ENCODE peak calls at places on chromosomes 13 and 19, in nine cellular contexts. One of them, this sample, is unnamed.

GRCh38 chr13:84076280-84076679 is 194.0 kb upstream of the SLITRK1 start:
- DNase-seq in transverse colon: no peak
- DNase-seq in spleen: no peak
- DNase-seq in sigmoid colon: no peak
- DNase-seq in GM23338: no peak
- DNase-seq in HCT116: no peak
- DNase-seq in GM12878: no peak
- DNase-seq in SK-N-SH: no peak
- DNase-seq in suprapubic skin: no peak
- DNase-seq in this sample: no peak

GRCh38 chr13:63344711-63345110 is 1929.1 kb upstream of the PCDH20 start:
- DNase-seq in spleen: no peak
- DNase-seq in GM23338: no peak
- DNase-seq in HCT116: no peak
- DNase-seq in sigmoid colon: no peak
- DNase-seq in GM12878: no peak
- DNase-seq in transverse colon: no peak
- DNase-seq in suprapubic skin: no peak
- DNase-seq in SK-N-SH: no peak
- DNase-seq in this sample: no peak

GRCh38 chr19:49338691-49339363 is 3.6 kb downstream of the CD37 start:
- DNase-seq in HCT116: no peak
- DNase-seq in GM12878: no peak
- DNase-seq in GM23338: peak; percentile 99
- DNase-seq in transverse colon: peak; percentile 90
- DNase-seq in sigmoid colon: peak; percentile 91
- DNase-seq in suprapubic skin: peak; percentile 92
- DNase-seq in SK-N-SH: peak; percentile 68
- DNase-seq in spleen: peak; percentile 84
- DNase-seq in this sample: peak; percentile 85

GRCh38 chr13:74573654-74574053 is 439.4 kb upstream of the KLF12 start:
- DNase-seq in GM23338: peak; percentile 78
- DNase-seq in sigmoid colon: no peak
- DNase-seq in transverse colon: no peak
- DNase-seq in spleen: no peak
- DNase-seq in GM12878: no peak
- DNase-seq in SK-N-SH: no peak
- DNase-seq in HCT116: no peak
- DNase-seq in suprapubic skin: no peak
- DNase-seq in this sample: no peak

GRCh38 chr19:8367327-8368001 is 3.5 kb downstream of the ANGPTL4 start:
- DNase-seq in sigmoid colon: peak; percentile 97
- DNase-seq in GM23338: peak; percentile 84
- DNase-seq in transverse colon: peak; percentile 87
- DNase-seq in suprapubic skin: peak; percentile 90
- DNase-seq in GM12878: no peak
- DNase-seq in HCT116: no peak
- DNase-seq in spleen: peak; percentile 78
- DNase-seq in SK-N-SH: peak; percentile 95
- DNase-seq in this sample: peak; percentile 96

GRCh38 chr19:17107546-17108452 is 32.2 kb downstream of the MYO9B start:
- DNase-seq in SK-N-SH: peak; percentile 57
- DNase-seq in spleen: peak; percentile 84
- DNase-seq in GM12878: no peak
- DNase-seq in transverse colon: peak; percentile 77
- DNase-seq in suprapubic skin: peak; percentile 94
- DNase-seq in HCT116: peak; percentile 84
- DNase-seq in sigmoid colon: peak; percentile 97
- DNase-seq in GM23338: no peak
- DNase-seq in this sample: peak; percentile 90

GRCh38 chr13:48158290-48158689 is 63.4 kb upstream of the MED4 start:
- DNase-seq in suprapubic skin: no peak
- DNase-seq in transverse colon: no peak
- DNase-seq in spleen: no peak
- DNase-seq in HCT116: no peak
- DNase-seq in GM12878: peak; percentile 30
- DNase-seq in sigmoid colon: no peak
- DNase-seq in GM23338: no peak
- DNase-seq in SK-N-SH: no peak
- DNase-seq in this sample: no peak

GRCh38 chr19:49835562-49835961 is 15.4 kb upstream of the PTOV1 start:
- DNase-seq in GM12878: no peak
- DNase-seq in transverse colon: no peak
- DNase-seq in GM23338: no peak
- DNase-seq in spleen: no peak
- DNase-seq in sigmoid colon: no peak
- DNase-seq in suprapubic skin: no peak
- DNase-seq in HCT116: no peak
- DNase-seq in SK-N-SH: peak; percentile 10
- DNase-seq in this sample: no peak

GRCh38 chr13:80677227-80677626 is 336.3 kb upstream of the SPRY2 start:
- DNase-seq in sigmoid colon: no peak
- DNase-seq in GM23338: no peak
- DNase-seq in SK-N-SH: no peak
- DNase-seq in HCT116: no peak
- DNase-seq in transverse colon: no peak
- DNase-seq in GM12878: no peak
- DNase-seq in suprapubic skin: no peak
- DNase-seq in spleen: no peak
- DNase-seq in this sample: no peak

GRCh38 chr13:113645329-113645728 is 12.7 kb downstream of the ATP4B start:
- DNase-seq in spleen: no peak
- DNase-seq in suprapubic skin: peak; percentile 9
- DNase-seq in HCT116: no peak
- DNase-seq in transverse colon: peak; percentile 6
- DNase-seq in GM23338: no peak
- DNase-seq in SK-N-SH: no peak
- DNase-seq in GM12878: no peak
- DNase-seq in sigmoid colon: no peak
- DNase-seq in this sample: peak; percentile 24

GRCh38 chr19:4057913-4058695 is 8.6 kb downstream of the ZBTB7A start:
- DNase-seq in sigmoid colon: peak; percentile 97
- DNase-seq in SK-N-SH: no peak
- DNase-seq in GM23338: peak; percentile 1
- DNase-seq in spleen: peak; percentile 88
- DNase-seq in suprapubic skin: peak; percentile 95
- DNase-seq in transverse colon: peak; percentile 87
- DNase-seq in HCT116: peak; percentile 42
- DNase-seq in GM12878: no peak
- DNase-seq in this sample: peak; percentile 87

GRCh38 chr19:52010674-52011073 is 2.7 kb upstream of the ZNF615 start:
- DNase-seq in SK-N-SH: no peak
- DNase-seq in sigmoid colon: no peak
- DNase-seq in GM23338: no peak
- DNase-seq in transverse colon: no peak
- DNase-seq in HCT116: no peak
- DNase-seq in suprapubic skin: no peak
- DNase-seq in spleen: no peak
- DNase-seq in GM12878: no peak
- DNase-seq in this sample: no peak

GRCh38 chr19:49133621-49134454 is 14.5 kb downstream of the PPFIA3 start:
- DNase-seq in GM23338: peak; percentile 91
- DNase-seq in suprapubic skin: no peak
- DNase-seq in HCT116: no peak
- DNase-seq in transverse colon: peak; percentile 85
- DNase-seq in spleen: no peak
- DNase-seq in SK-N-SH: peak; percentile 78
- DNase-seq in sigmoid colon: peak; percentile 81
- DNase-seq in GM12878: no peak
- DNase-seq in this sample: no peak

GRCh38 chr19:18869781-18870530 is 26.0 kb downstream of the CERS1 start:
- DNase-seq in spleen: peak; percentile 74
- DNase-seq in sigmoid colon: no peak
- DNase-seq in suprapubic skin: no peak
- DNase-seq in transverse colon: no peak
- DNase-seq in GM23338: peak; percentile 88
- DNase-seq in HCT116: no peak
- DNase-seq in SK-N-SH: no peak
- DNase-seq in GM12878: no peak
- DNase-seq in this sample: no peak

GRCh38 chr13:21557995-21558394 is 46.0 kb downstream of the MICU2 start:
- DNase-seq in HCT116: peak; percentile 16
- DNase-seq in spleen: no peak
- DNase-seq in GM12878: no peak
- DNase-seq in GM23338: peak; percentile 75
- DNase-seq in SK-N-SH: peak; percentile 9
- DNase-seq in sigmoid colon: no peak
- DNase-seq in transverse colon: no peak
- DNase-seq in suprapubic skin: no peak
- DNase-seq in this sample: no peak

DNA sequence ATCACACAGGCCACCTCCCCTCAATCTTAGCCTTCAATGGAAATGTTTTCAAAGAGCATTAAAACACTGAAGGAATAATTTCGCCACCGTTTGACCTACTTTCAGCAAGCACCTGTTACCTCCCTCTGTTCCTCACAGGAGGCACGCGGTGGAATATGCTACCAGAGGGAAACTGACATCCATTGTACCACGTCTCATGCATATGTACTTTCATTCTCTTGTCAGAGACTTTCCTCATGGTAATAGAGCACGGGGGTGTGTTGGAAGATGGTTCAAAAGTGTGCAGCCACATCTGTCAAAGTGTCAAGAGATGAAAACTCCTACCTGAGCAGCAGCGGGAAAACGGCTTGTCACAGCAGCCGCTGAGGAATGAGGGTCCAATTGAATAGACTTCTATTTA is 143.4 kb downstream of the NALCN start:
- DNase-seq in GM12878: no peak
- DNase-seq in sigmoid colon: no peak
- DNase-seq in GM23338: no peak
- DNase-seq in SK-N-SH: no peak
- DNase-seq in spleen: no peak
- DNase-seq in suprapubic skin: no peak
- DNase-seq in HCT116: no peak
- DNase-seq in transverse colon: no peak
- DNase-seq in this sample: no peak
- TF ChIP-seq POLR2AphosphoS5 in GM12878: no peak
- TF ChIP-seq POLR2AphosphoS5 in sigmoid colon: no peak
- TF ChIP-seq POLR2AphosphoS5 in GM23338: no peak
- TF ChIP-seq POLR2AphosphoS5 in SK-N-SH: no peak
- TF ChIP-seq POLR2AphosphoS5 in spleen: no peak
- TF ChIP-seq POLR2AphosphoS5 in suprapubic skin: no peak
- TF ChIP-seq POLR2AphosphoS5 in HCT116: no peak
- TF ChIP-seq POLR2AphosphoS5 in transverse colon: no peak
- TF ChIP-seq POLR2AphosphoS5 in this sample: no peak

DNA sequence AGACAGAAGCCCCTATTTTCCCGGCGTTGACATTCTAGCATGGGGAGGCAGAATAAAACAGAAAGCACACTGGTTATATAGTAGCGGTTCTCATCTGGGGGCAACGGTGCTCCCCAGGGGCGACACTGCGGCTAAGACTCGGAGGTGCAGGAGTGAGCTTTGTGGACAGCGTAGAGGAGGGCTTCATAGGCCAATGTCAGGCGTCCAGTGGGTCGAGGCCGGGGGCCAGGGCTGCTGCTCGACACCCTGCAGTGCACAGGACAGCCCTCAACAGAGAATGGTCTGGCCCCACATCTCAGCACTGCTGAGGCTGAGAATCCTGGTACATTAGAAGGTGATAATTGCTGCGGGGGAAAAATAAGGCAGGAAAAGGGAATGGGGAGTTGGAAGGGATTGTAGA is 1.5 kb downstream of the ZNF628 start:
- DNase-seq in SK-N-SH: no peak
- DNase-seq in spleen: no peak
- DNase-seq in sigmoid colon: no peak
- DNase-seq in suprapubic skin: no peak
- DNase-seq in GM12878: no peak
- DNase-seq in GM23338: no peak
- DNase-seq in HCT116: no peak
- DNase-seq in transverse colon: no peak
- DNase-seq in this sample: no peak
- H3K4me3 ChIP-seq in SK-N-SH: peak overlapping the region; percentile 79
- H3K4me3 ChIP-seq in spleen: no peak overlapping the region
- H3K4me3 ChIP-seq in sigmoid colon: no peak overlapping the region
- H3K4me3 ChIP-seq in suprapubic skin: peak overlapping the region; percentile 74
- H3K4me3 ChIP-seq in GM12878: peak overlapping the region; percentile 85
- H3K4me3 ChIP-seq in GM23338: no peak overlapping the region
- H3K4me3 ChIP-seq in HCT116: peak overlapping the region; percentile 73
- H3K4me3 ChIP-seq in transverse colon: no peak overlapping the region
- H3K4me3 ChIP-seq in this sample: no peak overlapping the region

GRCh38 chr13:29546662-29547061 is 48.8 kb downstream of the SLC7A1 start:
- DNase-seq in spleen: no peak
- DNase-seq in HCT116: no peak
- DNase-seq in GM12878: no peak
- DNase-seq in GM23338: no peak
- DNase-seq in SK-N-SH: no peak
- DNase-seq in transverse colon: no peak
- DNase-seq in sigmoid colon: no peak
- DNase-seq in suprapubic skin: peak; percentile 31
- DNase-seq in this sample: no peak
- TF ChIP-seq POLR2AphosphoS5 in spleen: no peak
- TF ChIP-seq POLR2AphosphoS5 in HCT116: no peak
- TF ChIP-seq POLR2AphosphoS5 in GM12878: no peak
- TF ChIP-seq POLR2AphosphoS5 in GM23338: no peak
- TF ChIP-seq POLR2AphosphoS5 in SK-N-SH: no peak
- TF ChIP-seq POLR2AphosphoS5 in transverse colon: no peak
- TF ChIP-seq POLR2AphosphoS5 in sigmoid colon: no peak
- TF ChIP-seq POLR2AphosphoS5 in suprapubic skin: no peak
- TF ChIP-seq POLR2AphosphoS5 in this sample: no peak

GRCh38 chr13:26895081-26895807 is 134.7 kb upstream of the GPR12 start:
- DNase-seq in transverse colon: no peak
- DNase-seq in GM23338: peak; percentile 56
- DNase-seq in GM12878: no peak
- DNase-seq in spleen: no peak
- DNase-seq in suprapubic skin: no peak
- DNase-seq in HCT116: no peak
- DNase-seq in SK-N-SH: no peak
- DNase-seq in sigmoid colon: no peak
- DNase-seq in this sample: no peak

GRCh38 chr13:26897706-26898550 is 137.3 kb upstream of the GPR12 start:
- DNase-seq in HCT116: no peak
- DNase-seq in GM12878: no peak
- DNase-seq in transverse colon: no peak
- DNase-seq in GM23338: peak; percentile 8
- DNase-seq in spleen: no peak
- DNase-seq in suprapubic skin: no peak
- DNase-seq in sigmoid colon: no peak
- DNase-seq in SK-N-SH: no peak
- DNase-seq in this sample: no peak

GRCh38 chr13:26895808-26896466 is 135.4 kb upstream of the GPR12 start:
- DNase-seq in sigmoid colon: no peak
- DNase-seq in SK-N-SH: no peak
- DNase-seq in GM12878: no peak
- DNase-seq in GM23338: peak; percentile 17
- DNase-seq in suprapubic skin: no peak
- DNase-seq in transverse colon: no peak
- DNase-seq in spleen: no peak
- DNase-seq in HCT116: no peak
- DNase-seq in this sample: no peak

GRCh38 chr13:26896986-26897668 is 136.5 kb upstream of the GPR12 start:
- DNase-seq in transverse colon: no peak
- DNase-seq in GM12878: no peak
- DNase-seq in SK-N-SH: peak; percentile 41
- DNase-seq in HCT116: no peak
- DNase-seq in spleen: no peak
- DNase-seq in suprapubic skin: no peak
- DNase-seq in sigmoid colon: no peak
- DNase-seq in GM23338: no peak
- DNase-seq in this sample: no peak

DNA sequence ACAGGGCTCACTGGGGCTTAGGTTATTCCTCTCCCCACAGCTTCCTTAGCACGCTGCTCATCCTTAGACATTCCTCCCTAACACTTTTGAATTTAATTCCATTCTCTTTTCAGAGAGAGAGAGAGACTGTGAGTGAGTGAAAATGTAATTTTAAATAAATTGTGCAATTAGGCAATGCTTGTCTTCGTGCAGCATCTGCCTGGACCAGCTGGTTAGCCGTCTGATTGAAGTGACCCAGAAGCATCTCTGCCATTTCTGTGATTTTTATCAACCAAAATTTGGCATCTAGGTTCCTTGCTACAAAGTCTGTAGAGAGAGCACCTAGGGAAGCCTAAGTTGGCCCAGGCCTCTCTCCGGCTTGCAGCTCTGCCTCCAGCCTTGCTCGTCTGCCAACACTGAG is 138.6 kb upstream of the GPR12 start:
- DNase-seq in GM12878: no peak
- DNase-seq in spleen: no peak
- DNase-seq in sigmoid colon: peak; percentile 5
- DNase-seq in GM23338: no peak
- DNase-seq in SK-N-SH: peak; percentile 60
- DNase-seq in transverse colon: no peak
- DNase-seq in HCT116: no peak
- DNase-seq in suprapubic skin: no peak
- DNase-seq in this sample: no peak
- H3K4me3 ChIP-seq in GM12878: no peak overlapping the region
- H3K4me3 ChIP-seq in spleen: no peak overlapping the region
- H3K4me3 ChIP-seq in sigmoid colon: no peak overlapping the region
- H3K4me3 ChIP-seq in GM23338: no peak overlapping the region
- H3K4me3 ChIP-seq in SK-N-SH: no peak overlapping the region
- H3K4me3 ChIP-seq in transverse colon: no peak overlapping the region
- H3K4me3 ChIP-seq in HCT116: no peak overlapping the region
- H3K4me3 ChIP-seq in suprapubic skin: no peak overlapping the region
- H3K4me3 ChIP-seq in this sample: no peak overlapping the region